ENCODE peak calls at places on chromosomes 11 and 22, in four cellular contexts. Y, K, X and V are unnamed samples.
A peak's percentile ranks its signal among the peaks of the same experiment; 100 is the strongest.

GRCh38 chr11:48087422-48087821 is 107.1 kb downstream of the PTPRJ start:
- DNase-seq in Y (no peak), K (no peak), X (no peak), V (no peak)

GRCh38 chr11:14907411-14908213 is 15.6 kb upstream of the CYP2R1 start:
- DNase-seq in Y (peak; percentile 92), K (peak; percentile 85), X (no peak), V (no peak)

GRCh38 chr11:114123692-114124330 is 64.3 kb downstream of the ZBTB16 start:
- DNase-seq in Y (no peak), K (no peak), X (no peak), V (no peak)

GRCh38 chr11:115408036-115408911 is 95.9 kb downstream of the CADM1 start:
- DNase-seq in Y (no peak), K (no peak), X (no peak), V (no peak)

GRCh38 chr22:41047741-41048140 is 44.7 kb upstream of the EP300 start:
- DNase-seq in Y (no peak), K (no peak), X (no peak), V (no peak)

GRCh38 chr11:64638017-64638664 is 47.1 kb downstream of the SLC22A12 start:
- DNase-seq in Y (no peak), K (no peak), X (no peak), V (no peak)

GRCh38 chr11:108857382-108857781 is 192.5 kb downstream of the DDX10 start:
- DNase-seq in Y (no peak), K (no peak), X (no peak), V (no peak)

GRCh38 chr11:19101803-19102520 is 15.0 kb upstream of the ZDHHC13 start:
- DNase-seq in Y (no peak), K (no peak), X (no peak), V (no peak)

GRCh38 chr11:11279956-11280689 is 72.9 kb downstream of the CSNK2A3 start:
- DNase-seq in Y (no peak), K (no peak), X (no peak), V (no peak)

GRCh38 chr11:2990617-2991476 is 1.3 kb downstream of the NAP1L4 start:
- DNase-seq in Y (peak; percentile 28), K (no peak), X (no peak), V (no peak)

GRCh38 chr22:22935546-22936157 is 48.0 kb downstream of the IGLL5 start:
- DNase-seq in Y (no peak), K (peak; percentile 71), X (no peak), V (peak; percentile 99)

GRCh38 chr11:96151501-96151900 is 191.5 kb downstream of the MAML2 start:
- DNase-seq in Y (no peak), K (no peak), X (no peak), V (no peak)

GRCh38 chr11:9120659-9121350 is 29.4 kb upstream of the SCUBE2 start:
- DNase-seq in Y (no peak), K (no peak), X (peak; percentile 41), V (no peak)

GRCh38 chr11:61293869-61294716 is 1.0 kb downstream of the VWCE start:
- DNase-seq in Y (peak; percentile 25), K (no peak), X (peak; percentile 31), V (no peak)

GRCh38 chr11:118609380-118610219 is 2.2 kb downstream of the PHLDB1 start:
- DNase-seq in Y (peak; percentile 7), K (peak; percentile 42), X (no peak), V (no peak)

GRCh38 chr11:73157141-73158010 is 15.3 kb upstream of the FCHSD2 start:
- DNase-seq in Y (no peak), K (no peak), X (no peak), V (no peak)

GRCh38 chr11:73972620-73973449 is 9.8 kb downstream of the UCP2 start:
- DNase-seq in Y (no peak), K (no peak), X (no peak), V (no peak)

GRCh38 chr22:29581799-29582198 is 886 bp upstream of the NIPSNAP1 start:
- DNase-seq in Y (no peak), K (no peak), X (no peak), V (no peak)

GRCh38 chr22:32619614-32620426 is 145.2 kb downstream of the FBXO7 start:
- DNase-seq in Y (no peak), K (no peak), X (no peak), V (no peak)